ENCODE peak calls at places on chromosomes 5 and 9, in ten cellular contexts. D, Y, J, E, I, U, T, W, M and X are unnamed samples.

GRCh38 chr5:96968614-96969013 is 32.7 kb downstream of the LNPEP start:
- DNase-seq in U (no peak), M (no peak), T (no peak), W (no peak), J (no peak), I (no peak), E (no peak), Y (no peak), D (no peak), X (no peak)

GRCh38 chr5:171129308-171129707 is 179.7 kb upstream of the TLX3 start:
- DNase-seq in M (no peak), D (no peak), I (no peak), E (no peak), T (no peak), Y (no peak), J (no peak), U (no peak), W (no peak), X (no peak)

GRCh38 chr5:142122116-142122515 is 13.5 kb downstream of the NDFIP1 start:
- DNase-seq in D (no peak), U (no peak), T (no peak), I (no peak), Y (no peak), E (no peak), M (no peak), W (no peak), J (no peak), X (no peak)

GRCh38 chr9:89606567-89607311 is 1.9 kb downstream of the GADD45G start:
- DNase-seq in Y (no peak), T (no peak), J (peak), U (peak), I (peak), E (peak), D (no peak), W (no peak), M (no peak), X (peak)

GRCh38 chr5:55187370-55187769 is 14.4 kb upstream of the CDC20B start:
- DNase-seq in Y (no peak), I (no peak), T (no peak), E (no peak), J (no peak), W (no peak), U (no peak), D (peak), M (peak), X (no peak)

GRCh38 chr9:10479172-10479571 is 133.6 kb downstream of the PTPRD start:
- DNase-seq in W (no peak), Y (no peak), E (no peak), J (no peak), D (no peak), U (no peak), T (no peak), M (peak), I (no peak), X (no peak)

GRCh38 chr5:131810510-131811249 is 13.9 kb upstream of the FNIP1 start:
- DNase-seq in U (no peak), D (peak), T (no peak), I (no peak), Y (no peak), M (peak), E (no peak), W (no peak), J (no peak), X (no peak)

GRCh38 chr9:127644943-127645342 is 32.9 kb downstream of the STXBP1 start:
- DNase-seq in J (no peak), E (no peak), W (no peak), Y (no peak), M (no peak), D (no peak), U (no peak), I (no peak), T (no peak), X (no peak)

GRCh38 chr9:132898043-132898442 is 19.3 kb downstream of the SPACA9 start:
- DNase-seq in J (no peak), E (no peak), M (no peak), Y (no peak), W (no peak), U (no peak), T (no peak), I (no peak), D (no peak), X (no peak)

GRCh38 chr5:53200309-53200708 is 90.8 kb upstream of the MOCS2 start:
- DNase-seq in U (no peak), Y (no peak), D (no peak), E (no peak), T (peak), I (no peak), W (no peak), J (no peak), M (no peak), X (no peak)

GRCh38 chr5:56078675-56079500 is 84.1 kb upstream of the IL6ST start:
- DNase-seq in W (no peak), M (no peak), Y (no peak), I (no peak), E (no peak), T (no peak), D (no peak), U (no peak), J (peak), X (peak)

GRCh38 chr5:132271251-132272246 is 14.1 kb downstream of the PDLIM4 start:
- DNase-seq in Y (no peak), E (no peak), T (no peak), I (no peak), M (no peak), D (no peak), U (no peak), W (no peak), J (peak), X (no peak)

GRCh38 chr5:43049216-43049615 is 9.1 kb upstream of the ANXA2R start:
- DNase-seq in Y (no peak), E (no peak), I (no peak), D (no peak), M (no peak), T (no peak), W (no peak), J (no peak), U (no peak), X (no peak)

GRCh38 chr9:79946718-79947117 is 375.0 kb downstream of the TLE4 start:
- DNase-seq in T (no peak), M (no peak), U (peak), Y (no peak), I (no peak), D (no peak), W (no peak), E (peak), J (peak), X (no peak)